ENCODE peak calls at places on chromosomes 16 and 17, in five cellular contexts. V is MCF 10A, U is M059J, L is naive B cell, I is GM12864. Q is an unnamed sample.

GRCh38 chr16:66116163-66116792 is 250.2 kb upstream of the CDH5 start:
- DNase-seq in I (no peak), U (peak), L (no peak), V (peak), Q (no peak)

GRCh38 chr17:79607941-79608728 is 2.7 kb downstream of the RBFOX3 start:
- DNase-seq in V (no peak), U (no peak), L (no peak), I (no peak), Q (no peak)

GRCh38 chr17:78990349-78991016 is 10.8 kb upstream of the LGALS3BP start:
- DNase-seq in U (no peak), I (no peak), L (no peak), V (no peak), Q (no peak)

GRCh38 chr16:73228649-73229048 is 180.7 kb upstream of the ZFHX3 start:
- DNase-seq in U (peak), I (no peak), V (no peak), L (no peak), Q (no peak)

GRCh38 chr16:75456971-75457370 is 7.5 kb downstream of the TMEM170A start:
- DNase-seq in U (no peak), V (no peak), I (no peak), L (no peak), Q (no peak)

GRCh38 chr17:66714046-66715023 is 120.6 kb upstream of the CACNG5 start:
- DNase-seq in U (no peak), I (no peak), V (no peak), L (no peak), Q (no peak)

GRCh38 chr17:35804658-35805192 is 4.6 kb upstream of the TAF15 start:
- DNase-seq in I (peak), V (peak), U (peak), L (peak), Q (no peak)

GRCh38 chr16:65489531-65490023 is 367.7 kb upstream of the CDH11 start:
- DNase-seq in L (no peak), V (no peak), U (peak), I (no peak), Q (no peak)

GRCh38 chr17:75077490-75078096 is 10.2 kb upstream of the SLC16A5 start:
- DNase-seq in L (peak), I (no peak), U (no peak), V (no peak), Q (no peak)

GRCh38 chr17:17698371-17698770 is 17.1 kb downstream of the RAI1 start:
- DNase-seq in U (no peak), L (no peak), V (no peak), I (no peak), Q (no peak)